ENCODE peak calls at places on chromosomes 7 and 10, in four cellular contexts. S is left colon, E is HTR-8/SVneo, V is HCT116. K is an unnamed sample.

GRCh38 chr7:19677201-19677600 is 31.6 kb downstream of the POLR1F start:
- DNase-seq in S (no peak), E (no peak), V (no peak), K (no peak)

GRCh38 chr10:120371856-120372255 is 85.2 kb upstream of the PLPP4 start:
- DNase-seq in S (no peak), E (no peak), V (no peak), K (no peak)

GRCh38 chr10:131742371-131743000 is 158.3 kb upstream of the PPP2R2D start:
- DNase-seq in S (no peak), E (no peak), V (no peak), K (no peak)

GRCh38 chr10:69898524-69898923 is 96.8 kb downstream of the COL13A1 start:
- DNase-seq in S (peak), E (no peak), V (no peak), K (peak)

GRCh38 chr7:149701495-149702240 is 71.7 kb downstream of the ZNF467 start:
- DNase-seq in S (no peak), E (no peak), V (no peak), K (no peak)

GRCh38 chr7:138945806-138946205 is 35.4 kb downstream of the KIAA1549 start:
- DNase-seq in S (no peak), E (no peak), V (no peak), K (no peak)

GRCh38 chr7:104956753-104957450 is 57.1 kb upstream of the KMT2E start:
- DNase-seq in S (no peak), E (no peak), V (no peak), K (no peak)

GRCh38 chr10:1120146-1120695 is 64.0 kb downstream of the WDR37 start:
- DNase-seq in S (no peak), E (no peak), V (no peak), K (no peak)

GRCh38 chr7:55130554-55131198 is 111.9 kb downstream of the EGFR start:
- DNase-seq in S (peak), E (no peak), V (no peak), K (no peak)

GRCh38 chr7:130275826-130276291 is 9.2 kb downstream of the CPA2 start:
- DNase-seq in S (no peak), E (peak), V (no peak), K (no peak)

GRCh38 chr10:74841265-74841973 is 15.0 kb downstream of the KAT6B start:
- DNase-seq in S (no peak), E (no peak), V (no peak), K (no peak)